ENCODE peak calls at places on chromosomes 1 and 21, in ten cellular contexts. C is upper lobe of left lung, W is tibial artery, X is IMR-90, A is mesenchymal stem cell, K is BE2C, D is GM23338, H is right cardiac atrium, Y is sigmoid colon, O is K562. N is an unnamed sample. For H3K4me1, the result is how much of the 10 kb centered on the place peaks cover.

GRCh38 chr1:85824066-85824835 is 116.0 kb upstream of the ZNHIT6 start:
- DNase-seq in X (no peak), Y (no peak), A (no peak), H (no peak), W (no peak), K (no peak), O (no peak), D (peak), C (no peak), N (no peak)

GRCh38 chr21:33099131-33099530 is 29.2 kb downstream of the OLIG1 start:
- DNase-seq in A (no peak), D (no peak), O (no peak), X (no peak), C (no peak), H (no peak), W (no peak), Y (no peak), K (no peak), N (no peak)

GRCh38 chr1:207603777-207604176 is 41.2 kb upstream of the CR1L start:
- DNase-seq in K (no peak), W (no peak), D (no peak), A (peak), H (no peak), X (peak), O (no peak), Y (no peak), C (no peak), N (no peak)

GRCh38 chr1:204468206-204468605 is 26.4 kb downstream of the PIK3C2B start:
- DNase-seq in K (no peak), W (no peak), O (no peak), X (no peak), Y (no peak), C (no peak), D (no peak), A (no peak), H (no peak), N (no peak)

GRCh38 chr1:201404722-201405483 is 5.8 kb upstream of the LAD1 start:
- DNase-seq in O (no peak), W (no peak), H (no peak), D (no peak), X (no peak), K (no peak), A (no peak), C (no peak), Y (no peak), N (no peak)

GRCh38 chr1:155076371-155076770 is 2.3 kb upstream of the EFNA3 start:
- DNase-seq in Y (peak), X (no peak), C (no peak), K (no peak), O (no peak), H (no peak), A (no peak), W (no peak), D (no peak), N (peak)

GRCh38 chr21:14474995-14475394 is 71.1 kb downstream of the SAMSN1 start:
- DNase-seq in K (no peak), X (no peak), W (no peak), Y (no peak), A (no peak), D (no peak), O (no peak), H (no peak), C (no peak), N (no peak)

GRCh38 chr1:36349839-36350238 is 26.4 kb upstream of the EVA1B start:
- DNase-seq in K (no peak), Y (no peak), H (peak), W (no peak), A (peak), D (no peak), C (no peak), O (no peak), X (no peak), N (no peak)

GRCh38 chr1:119323216-119323982 is 45.2 kb upstream of the HAO2 start:
- DNase-seq in C (no peak), O (no peak), W (no peak), K (no peak), H (no peak), A (no peak), X (no peak), D (no peak), Y (no peak), N (no peak)

GRCh38 chr21:46098303-46099141 is 610 bp downstream of the COL6A2 start:
- DNase-seq in H (peak), Y (peak), X (no peak), A (no peak), W (peak), D (peak), K (no peak), O (peak), C (peak), N (peak)

GRCh38 chr1:152436593-152437338 is 22.7 kb upstream of the CRNN start:
- DNase-seq in K (no peak), Y (no peak), D (no peak), A (no peak), X (no peak), W (no peak), C (no peak), H (no peak), O (no peak), N (no peak)

GRCh38 chr1:62687421-62687902 is 724 bp downstream of the DOCK7 start:
- DNase-seq in W (peak), X (peak), D (no peak), Y (peak), K (no peak), O (no peak), C (no peak), H (no peak), A (peak), N (peak)

GRCh38 chr1:15153842-15154479 is 414 bp downstream of the TMEM51 start:
- DNase-seq in W (no peak), H (peak), O (peak), K (peak), A (peak), D (peak), Y (peak), C (peak), X (peak), N (peak)

GRCh38 chr1:7507620-7508019 is 263.5 kb upstream of the VAMP3 start:
- DNase-seq in C (no peak), X (no peak), D (no peak), W (no peak), O (no peak), K (no peak), Y (no peak), A (no peak), H (no peak), N (no peak)

GRCh38 chr1:96634863-96635262 is 86.7 kb upstream of the PTBP2 start:
- DNase-seq in X (peak), O (no peak), W (no peak), D (no peak), K (no peak), Y (no peak), C (no peak), H (no peak), A (peak), N (no peak)

GRCh38 chr1:67211589-67212563 is 45.6 kb downstream of the IL23R start:
- DNase-seq in C (no peak), Y (no peak), D (peak), X (peak), H (no peak), A (peak), O (no peak), W (no peak), K (peak), N (peak)

GRCh38 chr1:207364622-207365021 is 43.1 kb downstream of the CD55 start:
- DNase-seq in H (no peak), O (no peak), A (no peak), C (no peak), X (no peak), Y (no peak), W (no peak), D (no peak), K (no peak), N (no peak)

GRCh38 chr21:39630191-39630591 is 17.5 kb downstream of the B3GALT5 start:
- DNase-seq in Y (no peak), H (no peak), O (no peak), W (no peak), D (no peak), A (peak), C (no peak), K (no peak), X (peak), N (no peak)

GRCh38 chr1:100532645-100533044 is 5.3 kb upstream of the GPR88 start:
- DNase-seq in O (no peak), H (peak), C (no peak), K (no peak), D (no peak), Y (no peak), W (no peak), A (no peak), X (no peak), N (no peak)
- H3K4me1 ChIP-seq in O (under half), H (under half), C (under half), K (under half), D (under half), Y (under half), W (under half), A (under half), X (under half), N (under half)

GRCh38 chr1:77978293-77978968 is 441 bp downstream of the FUBP1 start:
- DNase-seq in K (peak), H (peak), D (peak), O (peak), Y (peak), W (peak), A (peak), C (peak), X (peak), N (peak)
- H3K4me1 ChIP-seq in K (under half), H (under half), D (under half), O (under half), Y (under half), W (under half), A (under half), C (under half), X (under half), N (under half)

GRCh38 chr1:91792393-91793032 is 93.4 kb downstream of the TGFBR3 start:
- DNase-seq in H (peak), W (no peak), D (peak), O (no peak), A (peak), C (no peak), X (no peak), K (no peak), Y (no peak), N (no peak)

GRCh38 chr1:91791691-91792392 is 94.1 kb downstream of the TGFBR3 start:
- DNase-seq in D (no peak), A (no peak), X (no peak), Y (no peak), O (no peak), W (no peak), H (no peak), C (no peak), K (no peak), N (no peak)

GRCh38 chr1:91790296-91790851 is 95.6 kb downstream of the TGFBR3 start:
- DNase-seq in D (no peak), H (no peak), Y (no peak), W (no peak), O (no peak), C (no peak), X (peak), K (no peak), A (peak), N (peak)

GRCh38 chr1:91789273-91789997 is 96.5 kb downstream of the TGFBR3 start:
- DNase-seq in O (no peak), A (no peak), H (no peak), X (no peak), K (no peak), C (no peak), D (no peak), W (no peak), Y (no peak), N (no peak)

GRCh38 chr1:91791103-91791502 is 94.8 kb downstream of the TGFBR3 start:
- DNase-seq in K (no peak), D (peak), W (no peak), A (no peak), H (no peak), Y (no peak), C (no peak), X (no peak), O (peak), N (no peak)
- H3K4me1 ChIP-seq in K (under half), D (under half), W (under half), A (under half), H (under half), Y (half or more), C (under half), X (under half), O (under half), N (under half)

GRCh38 chr1:156502396-156502748 is 1.8 kb upstream of the MEF2D start:
- DNase-seq in O (no peak), X (no peak), K (no peak), W (no peak), D (no peak), A (peak), C (no peak), Y (no peak), H (peak), N (no peak)
- H3K4me1 ChIP-seq in O (half or more), X (under half), K (under half), W (under half), D (under half), A (under half), C (half or more), Y (half or more), H (under half), N (half or more)

DNA sequence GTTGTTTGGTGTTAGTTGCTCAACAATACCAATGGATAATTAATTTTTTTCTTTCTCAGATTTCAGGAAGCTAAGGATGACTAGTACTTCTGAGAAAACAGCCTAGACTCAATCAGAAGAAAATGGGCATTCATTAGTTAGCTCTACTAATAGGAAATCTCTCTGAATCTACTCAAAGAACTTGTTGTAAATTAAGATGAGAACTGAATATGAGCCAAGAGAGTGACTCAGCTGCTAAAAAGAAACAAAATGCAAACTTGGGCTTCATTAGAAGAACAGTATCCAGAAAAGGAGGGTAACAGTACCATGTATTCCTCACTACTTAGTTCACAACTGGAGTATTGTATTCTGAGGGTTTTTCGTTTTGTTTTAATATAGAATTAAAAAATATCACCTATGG is 12.5 kb downstream of the FOXJ3 start:
- DNase-seq in Y (no peak), D (no peak), W (no peak), A (peak), K (no peak), C (no peak), H (no peak), X (peak), O (no peak), N (no peak)
- H3K4me1 ChIP-seq in Y (half or more), D (under half), W (under half), A (under half), K (under half), C (under half), H (under half), X (under half), O (under half), N (half or more)

GRCh38 chr1:2060535-2060934 is 10.3 kb downstream of the PRKCZ start:
- DNase-seq in D (no peak), O (no peak), H (no peak), K (no peak), Y (no peak), X (no peak), C (no peak), W (no peak), A (no peak), N (no peak)

GRCh38 chr1:2056955-2057590 is 6.9 kb downstream of the PRKCZ start:
- DNase-seq in H (no peak), Y (no peak), C (no peak), O (no peak), W (no peak), X (no peak), K (no peak), D (no peak), A (no peak), N (no peak)

GRCh38 chr1:2061065-2061778 is 11.0 kb downstream of the PRKCZ start:
- DNase-seq in H (no peak), W (no peak), A (no peak), Y (no peak), X (no peak), O (no peak), K (no peak), D (no peak), C (peak), N (no peak)

GRCh38 chr1:2060082-2060481 is 9.9 kb downstream of the PRKCZ start:
- DNase-seq in K (no peak), O (no peak), X (no peak), D (no peak), W (no peak), H (no peak), A (no peak), Y (no peak), C (peak), N (no peak)

GRCh38 chr1:2059290-2059953 is 9.2 kb downstream of the PRKCZ start:
- DNase-seq in H (no peak), C (no peak), O (no peak), D (no peak), K (no peak), W (no peak), Y (no peak), X (no peak), A (no peak), N (no peak)
- H3K4me1 ChIP-seq in H (under half), C (under half), O (under half), D (under half), K (under half), W (under half), Y (under half), X (under half), A (under half), N (under half)

DNA sequence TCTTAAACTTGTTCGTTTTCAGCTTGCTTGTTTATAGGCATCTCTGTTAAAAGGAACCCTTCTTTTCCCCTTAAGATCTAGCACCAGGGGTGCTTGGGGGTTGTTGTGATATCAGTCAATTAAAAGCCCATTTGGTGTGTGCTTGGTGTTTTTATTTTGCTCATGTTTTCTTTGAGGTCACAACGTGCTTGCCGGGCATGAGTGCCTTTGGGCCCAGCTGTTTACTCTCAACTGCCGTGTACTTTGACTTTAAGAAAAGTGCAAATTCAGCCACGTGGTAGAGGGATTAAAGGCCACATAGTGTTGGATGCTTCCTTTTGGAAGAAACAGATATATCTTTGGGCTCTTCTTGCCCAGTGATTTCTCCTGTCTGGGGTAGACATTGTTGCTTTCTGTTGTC is 10.5 kb downstream of the ARID1A start:
- DNase-seq in C (no peak), D (no peak), W (no peak), O (no peak), H (no peak), K (no peak), Y (peak), X (no peak), A (peak), N (no peak)
- H3K4me1 ChIP-seq in C (half or more), D (half or more), W (under half), O (under half), H (under half), K (under half), Y (half or more), X (under half), A (under half), N (half or more)

GRCh38 chr21:27424601-27425000 is 457.7 kb upstream of the ADAMTS5 start:
- DNase-seq in Y (no peak), A (peak), C (no peak), W (no peak), D (no peak), O (no peak), X (peak), K (no peak), H (no peak), N (no peak)
- H3K4me1 ChIP-seq in Y (under half), A (under half), C (under half), W (under half), D (under half), O (under half), X (under half), K (under half), H (under half), N (under half)

DNA sequence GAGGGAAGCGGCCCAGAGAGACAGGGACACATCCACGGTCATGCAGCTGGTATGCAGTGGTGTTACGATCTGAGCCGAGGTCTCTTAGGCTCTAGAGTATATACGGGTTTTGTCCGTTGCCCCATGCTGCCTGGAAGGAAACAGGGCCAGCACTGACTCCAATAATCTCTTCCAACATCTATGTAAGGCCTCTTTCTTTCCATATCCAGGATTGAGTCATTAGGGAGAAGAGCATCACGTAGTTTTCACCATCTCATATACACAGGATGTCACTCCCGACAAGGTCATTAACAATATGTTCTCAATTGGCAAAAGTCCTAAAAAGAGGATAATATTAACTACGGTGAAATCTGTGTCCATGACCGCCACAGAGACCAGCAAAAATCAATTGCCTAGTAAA is 4.4 kb downstream of the C8B start:
- DNase-seq in O (no peak), H (no peak), A (no peak), X (no peak), C (no peak), Y (no peak), D (no peak), W (no peak), K (no peak), N (no peak)
- H3K4me1 ChIP-seq in O (under half), H (under half), A (under half), X (under half), C (under half), Y (under half), D (under half), W (under half), K (under half), N (under half)

GRCh38 chr1:42318601-42319000 is 16.4 kb downstream of the FOXJ3 start:
- DNase-seq in O (no peak), K (no peak), X (no peak), H (no peak), Y (no peak), D (no peak), W (no peak), C (no peak), A (no peak), N (no peak)
- H3K4me1 ChIP-seq in O (under half), K (under half), X (under half), H (under half), Y (half or more), D (under half), W (under half), C (under half), A (under half), N (under half)

N was measured in naive thymus-derived CD4-positive, alpha-beta T cell.